ENCODE peak calls at places on chromosomes 13 and 19, in six cellular contexts. V, X, N, G, Z and K are unnamed samples.

GRCh38 chr13:37319041-37319443 is 213.6 kb upstream of the CSNK1A1L start:
- DNase-seq in V (no peak), X (no peak), N (peak), G (no peak), Z (no peak), K (no peak)

GRCh38 chr13:114212096-114212495 is 22.6 kb upstream of the CDC16 start:
- DNase-seq in V (peak), X (peak), N (peak), G (no peak), Z (no peak), K (no peak)

GRCh38 chr19:5947435-5947834 is 30.5 kb downstream of the RANBP3 start:
- DNase-seq in V (no peak), X (no peak), N (peak), G (peak), Z (no peak), K (no peak)

GRCh38 chr19:40799558-40800338 is 757 bp downstream of the EGLN2 start:
- DNase-seq in V (no peak), X (no peak), N (no peak), G (peak), Z (peak), K (no peak)

GRCh38 chr13:23985846-23986245 is 88.5 kb upstream of the C1QTNF9B start:
- DNase-seq in V (no peak), X (peak), N (no peak), G (no peak), Z (no peak), K (no peak)

GRCh38 chr19:55032170-55032569 is 5.9 kb downstream of the GP6 start:
- DNase-seq in V (no peak), X (no peak), N (no peak), G (no peak), Z (no peak), K (no peak)

GRCh38 chr13:102020611-102021216 is 381.1 kb downstream of the FGF14 start:
- DNase-seq in V (no peak), X (no peak), N (no peak), G (no peak), Z (no peak), K (peak)

GRCh38 chr19:38587562-38587961 is 30.2 kb downstream of the MAP4K1 start:
- DNase-seq in V (no peak), X (no peak), N (no peak), G (no peak), Z (no peak), K (no peak)

GRCh38 chr13:19862511-19863313 is 737 bp downstream of the ZMYM5 start:
- DNase-seq in V (no peak), X (peak), N (peak), G (peak), Z (peak), K (peak)

GRCh38 chr13:30908416-30908980 is 2.4 kb downstream of the MEDAG start:
- DNase-seq in V (no peak), X (peak), N (peak), G (peak), Z (no peak), K (no peak)

GRCh38 chr19:17026041-17026658 is 460 bp downstream of the CPAMD8 start:
- DNase-seq in V (no peak), X (no peak), N (no peak), G (no peak), Z (no peak), K (no peak)

GRCh38 chr13:31045621-31046081 is 113.2 kb downstream of the TEX26 start:
- DNase-seq in V (peak), X (peak), N (peak), G (peak), Z (peak), K (peak)

GRCh38 chr13:93861818-93862217 is 617.7 kb downstream of the DCT start:
- DNase-seq in V (peak), X (peak), N (peak), G (peak), Z (no peak), K (peak)

GRCh38 chr13:37344051-37344450 is 238.6 kb upstream of the CSNK1A1L start:
- DNase-seq in V (no peak), X (no peak), N (no peak), G (no peak), Z (no peak), K (no peak)

GRCh38 chr13:112912726-112913440 is 56.1 kb upstream of the MCF2L start:
- DNase-seq in V (no peak), X (no peak), N (no peak), G (no peak), Z (peak), K (no peak)

GRCh38 chr19:11383706-11384048 is 437 bp downstream of the EPOR start:
- DNase-seq in V (no peak), X (no peak), N (no peak), G (no peak), Z (no peak), K (peak)

GRCh38 chr13:44770951-44771350 is 194.8 kb upstream of the TSC22D1 start:
- DNase-seq in V (no peak), X (no peak), N (no peak), G (no peak), Z (no peak), K (no peak)

GRCh38 chr19:1445185-1445931 is 4.6 kb upstream of the APC2 start:
- DNase-seq in V (peak), X (peak), N (peak), G (peak), Z (peak), K (peak)

GRCh38 chr19:15332311-15332996 is at the start of gene BRD4:
- DNase-seq in V (no peak), X (peak), N (peak), G (peak), Z (peak), K (peak)

GRCh38 chr19:54178581-54179261 is 5.8 kb upstream of the TMC4 start:
- DNase-seq in V (no peak), X (no peak), N (no peak), G (no peak), Z (no peak), K (no peak)

GRCh38 chr19:11964858-11965645 is at the start of gene ZNF763:
- DNase-seq in V (no peak), X (peak), N (peak), G (peak), Z (peak), K (peak)